ENCODE peak calls at places on chromosome 14, in ten cellular contexts. One of them, this sample, is unnamed.

GRCh38 chr14:92930737-92931602 is 8.0 kb downstream of the CHGA start:
- DNase-seq in sigmoid colon: no peak
- DNase-seq in SW 1271: no peak
- DNase-seq in nephron progenitor cell: no peak
- DNase-seq in PC-3: no peak
- DNase-seq in endodermal cell: no peak
- DNase-seq in NCI-H82: no peak
- DNase-seq in left colon: no peak
- DNase-seq in cardiac septum: no peak
- DNase-seq in GM20000: no peak
- DNase-seq in this sample: no peak

GRCh38 chr14:36538051-36538450 is 18.0 kb upstream of the NKX2-1 start:
- DNase-seq in sigmoid colon: no peak
- DNase-seq in SW 1271: no peak
- DNase-seq in nephron progenitor cell: no peak
- DNase-seq in PC-3: no peak
- DNase-seq in endodermal cell: no peak
- DNase-seq in NCI-H82: no peak
- DNase-seq in left colon: no peak
- DNase-seq in cardiac septum: no peak
- DNase-seq in GM20000: no peak
- DNase-seq in this sample: no peak

GRCh38 chr14:75515631-75515999 is 6.7 kb upstream of the BATF start:
- DNase-seq in sigmoid colon: no peak
- DNase-seq in SW 1271: no peak
- DNase-seq in nephron progenitor cell: no peak
- DNase-seq in PC-3: no peak
- DNase-seq in endodermal cell: no peak
- DNase-seq in NCI-H82: no peak
- DNase-seq in left colon: no peak
- DNase-seq in cardiac septum: no peak
- DNase-seq in GM20000: no peak
- DNase-seq in this sample: no peak

GRCh38 chr14:32472512-32473472 is 143.7 kb downstream of the AKAP6 start:
- DNase-seq in sigmoid colon: no peak
- DNase-seq in SW 1271: no peak
- DNase-seq in nephron progenitor cell: no peak
- DNase-seq in PC-3: peak; percentile 60
- DNase-seq in endodermal cell: peak; percentile 49
- DNase-seq in NCI-H82: no peak
- DNase-seq in left colon: no peak
- DNase-seq in cardiac septum: no peak
- DNase-seq in GM20000: no peak
- DNase-seq in this sample: no peak

GRCh38 chr14:24887623-24888304 is 162.2 kb downstream of the STXBP6 start:
- DNase-seq in sigmoid colon: no peak
- DNase-seq in SW 1271: no peak
- DNase-seq in nephron progenitor cell: no peak
- DNase-seq in PC-3: no peak
- DNase-seq in endodermal cell: no peak
- DNase-seq in NCI-H82: no peak
- DNase-seq in left colon: no peak
- DNase-seq in cardiac septum: no peak
- DNase-seq in GM20000: no peak
- DNase-seq in this sample: no peak

GRCh38 chr14:69719501-69719951 is 47.4 kb upstream of the SRSF5 start:
- DNase-seq in sigmoid colon: peak; percentile 81
- DNase-seq in SW 1271: no peak
- DNase-seq in nephron progenitor cell: peak; percentile 19
- DNase-seq in PC-3: no peak
- DNase-seq in endodermal cell: peak; percentile 64
- DNase-seq in NCI-H82: no peak
- DNase-seq in left colon: no peak
- DNase-seq in cardiac septum: no peak
- DNase-seq in GM20000: no peak
- DNase-seq in this sample: no peak

GRCh38 chr14:77508249-77508648 is 9.6 kb upstream of the ISM2 start:
- DNase-seq in sigmoid colon: no peak
- DNase-seq in SW 1271: no peak
- DNase-seq in nephron progenitor cell: no peak
- DNase-seq in PC-3: peak; percentile 39
- DNase-seq in endodermal cell: no peak
- DNase-seq in NCI-H82: no peak
- DNase-seq in left colon: no peak
- DNase-seq in cardiac septum: no peak
- DNase-seq in GM20000: no peak
- DNase-seq in this sample: no peak

GRCh38 chr14:24411468-24412454 is 13.0 kb downstream of the NYNRIN start:
- DNase-seq in sigmoid colon: peak; percentile 69
- DNase-seq in SW 1271: peak; percentile 17
- DNase-seq in nephron progenitor cell: no peak
- DNase-seq in PC-3: peak; percentile 56
- DNase-seq in endodermal cell: peak; percentile 79
- DNase-seq in NCI-H82: peak; percentile 66
- DNase-seq in left colon: peak; percentile 46
- DNase-seq in cardiac septum: no peak
- DNase-seq in GM20000: peak; percentile 73
- DNase-seq in this sample: no peak

GRCh38 chr14:96038920-96039632 is at the start of gene C14orf132:
- DNase-seq in sigmoid colon: peak; percentile 85
- DNase-seq in SW 1271: peak; percentile 65
- DNase-seq in nephron progenitor cell: peak; percentile 74
- DNase-seq in PC-3: no peak
- DNase-seq in endodermal cell: peak; percentile 88
- DNase-seq in NCI-H82: peak; percentile 70
- DNase-seq in left colon: peak; percentile 65
- DNase-seq in cardiac septum: peak; percentile 86
- DNase-seq in GM20000: peak; percentile 77
- DNase-seq in this sample: no peak

This sample was measured in mesenteric fat pad.